ENCODE peak calls at places on chromosomes 3 and 15, in five cellular contexts. N, U, P, S and C are unnamed samples.

GRCh38 chr3:20984594-20985207 is 766.3 kb downstream of the ZNF385D start:
- DNase-seq in N (no peak), U (no peak), P (no peak), S (no peak), C (peak)

GRCh38 chr3:126264952-126265351 is 84.6 kb upstream of the ALDH1L1 start:
- DNase-seq in N (no peak), U (no peak), P (no peak), S (no peak), C (no peak)

GRCh38 chr15:98568382-98569017 is 79.8 kb upstream of the IGF1R start:
- DNase-seq in N (no peak), U (no peak), P (peak), S (no peak), C (no peak)

GRCh38 chr3:29758108-29759020 is 477.5 kb downstream of the RBMS3 start:
- DNase-seq in N (no peak), U (no peak), P (peak), S (no peak), C (no peak)

GRCh38 chr3:149808209-149808829 is 4.7 kb upstream of the RNF13 start:
- DNase-seq in N (peak), U (peak), P (peak), S (peak), C (peak)

GRCh38 chr15:19973718-19974117 is 567.9 kb downstream of the GOLGA6L6 start:
- DNase-seq in N (no peak), U (no peak), P (no peak), S (no peak), C (no peak)

GRCh38 chr3:197793246-197793645 is 2.2 kb downstream of the LRCH3 start:
- DNase-seq in N (no peak), U (no peak), P (peak), S (no peak), C (no peak)

GRCh38 chr3:118146658-118147375 is 887.8 kb downstream of the IGSF11 start:
- DNase-seq in N (no peak), U (no peak), P (no peak), S (no peak), C (no peak)

GRCh38 chr3:117619805-117620204 is 910.2 kb downstream of the TUSC7 start:
- DNase-seq in N (no peak), U (no peak), P (no peak), S (no peak), C (no peak)

GRCh38 chr3:10344147-10344943 is 23.4 kb upstream of the SEC13 start:
- DNase-seq in N (peak), U (peak), P (peak), S (peak), C (peak)

GRCh38 chr3:74420538-74421128 is 193.8 kb downstream of the CNTN3 start:
- DNase-seq in N (no peak), U (no peak), P (no peak), S (no peak), C (no peak)

GRCh38 chr15:55774113-55774970 is 31.4 kb upstream of the PRTG start:
- DNase-seq in N (peak), U (peak), P (peak), S (no peak), C (peak)

GRCh38 chr15:30992465-30992864 is 1.0 kb upstream of the MTMR10 start:
- DNase-seq in N (no peak), U (no peak), P (no peak), S (no peak), C (no peak)

GRCh38 chr3:172816968-172817367 is 66.4 kb downstream of the ECT2 start:
- DNase-seq in N (no peak), U (no peak), P (no peak), S (no peak), C (no peak)

GRCh38 chr3:136120373-136121348 is 75.5 kb downstream of the MSL2 start:
- DNase-seq in N (no peak), U (no peak), P (peak), S (no peak), C (no peak)

GRCh38 chr15:48012191-48012590 is 108.6 kb upstream of the SLC24A5 start:
- DNase-seq in N (no peak), U (no peak), P (no peak), S (no peak), C (no peak)

GRCh38 chr15:59372352-59373211 is at the start of gene MYO1E:
- DNase-seq in N (peak), U (peak), P (peak), S (peak), C (peak)

GRCh38 chr3:155202626-155203025 is 90.9 kb downstream of the STRIT1 start:
- DNase-seq in N (no peak), U (no peak), P (peak), S (no peak), C (no peak)

GRCh38 chr3:191762323-191762960 is 301.5 kb downstream of the PYDC2 start:
- DNase-seq in N (no peak), U (no peak), P (peak), S (no peak), C (no peak)

GRCh38 chr3:115363071-115363470 is 216.0 kb upstream of the ZBTB20 start:
- DNase-seq in N (no peak), U (no peak), P (peak), S (no peak), C (no peak)